ENCODE peak calls at places on chromosomes 12 and 14, in five cellular contexts. One of them, this sample, is unnamed.

GRCh38 chr12:121391619-121392324 is 8.1 kb upstream of the RNF34 start:
- DNase-seq in stimulated activated CD8-positive, alpha-beta memory T cell treated with anti-CD3 and anti-CD28 coated beads, Interleukin-4, amount 100 ng/mL, for 24 hours: peak; percentile 6
- DNase-seq in OCI-M1: peak; percentile 90
- DNase-seq in lower leg skin: no peak
- DNase-seq in SK-N-DZ: peak; percentile 99
- DNase-seq in this sample: peak; percentile 29

GRCh38 chr12:45732250-45732649 is 2.7 kb downstream of the ARID2 start:
- DNase-seq in stimulated activated CD8-positive, alpha-beta memory T cell treated with anti-CD3 and anti-CD28 coated beads, Interleukin-4, amount 100 ng/mL, for 24 hours: no peak
- DNase-seq in SK-N-DZ: no peak
- DNase-seq in OCI-M1: peak; percentile 58
- DNase-seq in lower leg skin: no peak
- DNase-seq in this sample: peak; percentile 43

GRCh38 chr12:54596526-54596946 is 8.1 kb upstream of the PPP1R1A start:
- DNase-seq in stimulated activated CD8-positive, alpha-beta memory T cell treated with anti-CD3 and anti-CD28 coated beads, Interleukin-4, amount 100 ng/mL, for 24 hours: peak; percentile 23
- DNase-seq in OCI-M1: peak; percentile 81
- DNase-seq in lower leg skin: peak; percentile 34
- DNase-seq in SK-N-DZ: peak; percentile 55
- DNase-seq in this sample: peak; percentile 74

GRCh38 chr12:106345739-106346138 is 11.8 kb upstream of the POLR3B start:
- DNase-seq in stimulated activated CD8-positive, alpha-beta memory T cell treated with anti-CD3 and anti-CD28 coated beads, Interleukin-4, amount 100 ng/mL, for 24 hours: no peak
- DNase-seq in SK-N-DZ: peak; percentile 70
- DNase-seq in lower leg skin: peak; percentile 27
- DNase-seq in OCI-M1: peak; percentile 48
- DNase-seq in this sample: no peak

GRCh38 chr14:79659995-79660975 is 551.0 kb downstream of the DIO2 start:
- DNase-seq in stimulated activated CD8-positive, alpha-beta memory T cell treated with anti-CD3 and anti-CD28 coated beads, Interleukin-4, amount 100 ng/mL, for 24 hours: no peak
- DNase-seq in SK-N-DZ: peak; percentile 71
- DNase-seq in OCI-M1: no peak
- DNase-seq in lower leg skin: no peak
- DNase-seq in this sample: no peak

GRCh38 chr12:89450922-89451321 is 73.7 kb downstream of the GALNT4 start:
- DNase-seq in OCI-M1: no peak
- DNase-seq in lower leg skin: no peak
- DNase-seq in stimulated activated CD8-positive, alpha-beta memory T cell treated with anti-CD3 and anti-CD28 coated beads, Interleukin-4, amount 100 ng/mL, for 24 hours: no peak
- DNase-seq in SK-N-DZ: no peak
- DNase-seq in this sample: no peak

GRCh38 chr12:128509170-128509569 is 242.2 kb downstream of the TMEM132C start:
- DNase-seq in SK-N-DZ: no peak
- DNase-seq in OCI-M1: no peak
- DNase-seq in stimulated activated CD8-positive, alpha-beta memory T cell treated with anti-CD3 and anti-CD28 coated beads, Interleukin-4, amount 100 ng/mL, for 24 hours: no peak
- DNase-seq in lower leg skin: no peak
- DNase-seq in this sample: no peak

GRCh38 chr12:70637686-70638085 is 457 bp upstream of the PTPRB start:
- DNase-seq in stimulated activated CD8-positive, alpha-beta memory T cell treated with anti-CD3 and anti-CD28 coated beads, Interleukin-4, amount 100 ng/mL, for 24 hours: no peak
- DNase-seq in OCI-M1: no peak
- DNase-seq in lower leg skin: no peak
- DNase-seq in SK-N-DZ: peak; percentile 34
- DNase-seq in this sample: no peak

GRCh38 chr12:104083769-104084475 is 19.6 kb downstream of the HCFC2 start:
- DNase-seq in SK-N-DZ: no peak
- DNase-seq in OCI-M1: no peak
- DNase-seq in lower leg skin: no peak
- DNase-seq in stimulated activated CD8-positive, alpha-beta memory T cell treated with anti-CD3 and anti-CD28 coated beads, Interleukin-4, amount 100 ng/mL, for 24 hours: peak; percentile 11
- DNase-seq in this sample: no peak

GRCh38 chr14:21347201-21347600 is 36.6 kb downstream of the SUPT16H start:
- DNase-seq in OCI-M1: no peak
- DNase-seq in SK-N-DZ: no peak
- DNase-seq in stimulated activated CD8-positive, alpha-beta memory T cell treated with anti-CD3 and anti-CD28 coated beads, Interleukin-4, amount 100 ng/mL, for 24 hours: no peak
- DNase-seq in lower leg skin: no peak
- DNase-seq in this sample: no peak

GRCh38 chr14:36096090-36096489 is 80.4 kb downstream of the PTCSC3 start:
- DNase-seq in SK-N-DZ: no peak
- DNase-seq in stimulated activated CD8-positive, alpha-beta memory T cell treated with anti-CD3 and anti-CD28 coated beads, Interleukin-4, amount 100 ng/mL, for 24 hours: no peak
- DNase-seq in lower leg skin: no peak
- DNase-seq in OCI-M1: no peak
- DNase-seq in this sample: no peak

GRCh38 chr12:107635139-107635538 is 50.5 kb upstream of the PWP1 start:
- DNase-seq in SK-N-DZ: no peak
- DNase-seq in stimulated activated CD8-positive, alpha-beta memory T cell treated with anti-CD3 and anti-CD28 coated beads, Interleukin-4, amount 100 ng/mL, for 24 hours: no peak
- DNase-seq in lower leg skin: no peak
- DNase-seq in OCI-M1: no peak
- DNase-seq in this sample: no peak

GRCh38 chr14:92785601-92786426 is 8.3 kb upstream of the GOLGA5 start:
- DNase-seq in OCI-M1: peak; percentile 85
- DNase-seq in lower leg skin: no peak
- DNase-seq in stimulated activated CD8-positive, alpha-beta memory T cell treated with anti-CD3 and anti-CD28 coated beads, Interleukin-4, amount 100 ng/mL, for 24 hours: no peak
- DNase-seq in SK-N-DZ: no peak
- DNase-seq in this sample: no peak

GRCh38 chr14:32679927-32680612 is 258.6 kb upstream of the NPAS3 start:
- DNase-seq in lower leg skin: no peak
- DNase-seq in stimulated activated CD8-positive, alpha-beta memory T cell treated with anti-CD3 and anti-CD28 coated beads, Interleukin-4, amount 100 ng/mL, for 24 hours: no peak
- DNase-seq in SK-N-DZ: no peak
- DNase-seq in OCI-M1: no peak
- DNase-seq in this sample: no peak